ENCODE peak calls at places on chromosomes 6 and 20, in seven cellular contexts. One of them, this sample, is unnamed.

GRCh38 chr20:45092898-45093297 is 8.0 kb downstream of the KCNS1 start:
- DNase-seq in colonic mucosa: no peak
- DNase-seq in lung: no peak
- DNase-seq in lower lobe of right lung: no peak
- DNase-seq in PC-3: no peak
- DNase-seq in hepatocyte: no peak
- DNase-seq in gastrocnemius medialis: no peak
- DNase-seq in this sample: no peak

GRCh38 chr20:9555781-9556180 is 41.4 kb downstream of the LAMP5 start:
- DNase-seq in lower lobe of right lung: no peak
- DNase-seq in hepatocyte: peak; percentile 19
- DNase-seq in PC-3: peak; percentile 97
- DNase-seq in colonic mucosa: no peak
- DNase-seq in gastrocnemius medialis: no peak
- DNase-seq in lung: no peak
- DNase-seq in this sample: no peak

GRCh38 chr6:20060252-20060651 is 152.0 kb downstream of the MBOAT1 start:
- DNase-seq in lower lobe of right lung: no peak
- DNase-seq in colonic mucosa: no peak
- DNase-seq in gastrocnemius medialis: no peak
- DNase-seq in hepatocyte: no peak
- DNase-seq in PC-3: no peak
- DNase-seq in lung: no peak
- DNase-seq in this sample: no peak

GRCh38 chr20:61719691-61720347 is 345.9 kb downstream of the TAF4 start:
- DNase-seq in PC-3: no peak
- DNase-seq in lung: no peak
- DNase-seq in colonic mucosa: no peak
- DNase-seq in gastrocnemius medialis: no peak
- DNase-seq in lower lobe of right lung: no peak
- DNase-seq in hepatocyte: no peak
- DNase-seq in this sample: peak; percentile 52

GRCh38 chr20:35339007-35339406 is 46.8 kb upstream of the FAM83C start:
- DNase-seq in gastrocnemius medialis: no peak
- DNase-seq in lung: no peak
- DNase-seq in hepatocyte: no peak
- DNase-seq in lower lobe of right lung: no peak
- DNase-seq in colonic mucosa: no peak
- DNase-seq in PC-3: peak; percentile 88
- DNase-seq in this sample: no peak

GRCh38 chr20:23668477-23668951 is 20.3 kb downstream of the CST4 start:
- DNase-seq in colonic mucosa: peak; percentile 60
- DNase-seq in gastrocnemius medialis: peak; percentile 56
- DNase-seq in hepatocyte: peak; percentile 82
- DNase-seq in lower lobe of right lung: no peak
- DNase-seq in lung: peak; percentile 66
- DNase-seq in PC-3: peak; percentile 83
- DNase-seq in this sample: no peak

GRCh38 chr20:38764563-38765355 is 16.5 kb downstream of the ACTR5 start:
- DNase-seq in colonic mucosa: no peak
- DNase-seq in lower lobe of right lung: no peak
- DNase-seq in hepatocyte: peak; percentile 86
- DNase-seq in PC-3: peak; percentile 88
- DNase-seq in gastrocnemius medialis: peak; percentile 19
- DNase-seq in lung: no peak
- DNase-seq in this sample: no peak

GRCh38 chr6:118252474-118252873 is 295.6 kb upstream of the PLN start:
- DNase-seq in colonic mucosa: no peak
- DNase-seq in hepatocyte: no peak
- DNase-seq in PC-3: no peak
- DNase-seq in lung: no peak
- DNase-seq in lower lobe of right lung: no peak
- DNase-seq in gastrocnemius medialis: no peak
- DNase-seq in this sample: no peak

GRCh38 chr6:28980797-28981390 is 24.2 kb downstream of the ZNF311 start:
- DNase-seq in PC-3: peak; percentile 90
- DNase-seq in lung: peak; percentile 43
- DNase-seq in gastrocnemius medialis: no peak
- DNase-seq in hepatocyte: peak; percentile 90
- DNase-seq in colonic mucosa: peak; percentile 56
- DNase-seq in lower lobe of right lung: no peak
- DNase-seq in this sample: no peak

GRCh38 chr6:75376347-75377024 is 91.9 kb upstream of the TMEM30A start:
- DNase-seq in lung: no peak
- DNase-seq in colonic mucosa: no peak
- DNase-seq in hepatocyte: no peak
- DNase-seq in gastrocnemius medialis: no peak
- DNase-seq in PC-3: peak; percentile 14
- DNase-seq in lower lobe of right lung: no peak
- DNase-seq in this sample: no peak

GRCh38 chr6:14635195-14635594 is 517.6 kb downstream of the CD83 start:
- DNase-seq in colonic mucosa: no peak
- DNase-seq in PC-3: no peak
- DNase-seq in lung: no peak
- DNase-seq in hepatocyte: no peak
- DNase-seq in gastrocnemius medialis: no peak
- DNase-seq in lower lobe of right lung: no peak
- DNase-seq in this sample: peak; percentile 40

GRCh38 chr6:4402477-4402976 is 267.2 kb upstream of the ECI2 start:
- DNase-seq in colonic mucosa: no peak
- DNase-seq in PC-3: peak; percentile 93
- DNase-seq in gastrocnemius medialis: peak; percentile 91
- DNase-seq in hepatocyte: no peak
- DNase-seq in lung: no peak
- DNase-seq in lower lobe of right lung: no peak
- DNase-seq in this sample: no peak

GRCh38 chr20:62426678-62427077 is 661 bp downstream of the RBBP8NL start:
- DNase-seq in PC-3: peak; percentile 71
- DNase-seq in lung: no peak
- DNase-seq in gastrocnemius medialis: no peak
- DNase-seq in colonic mucosa: peak; percentile 61
- DNase-seq in lower lobe of right lung: peak; percentile 69
- DNase-seq in hepatocyte: peak; percentile 75
- DNase-seq in this sample: no peak

GRCh38 chr20:45016089-45016641 is 49.9 kb downstream of the STK4 start:
- DNase-seq in colonic mucosa: no peak
- DNase-seq in lower lobe of right lung: no peak
- DNase-seq in hepatocyte: peak; percentile 21
- DNase-seq in lung: no peak
- DNase-seq in PC-3: no peak
- DNase-seq in gastrocnemius medialis: no peak
- DNase-seq in this sample: no peak

GRCh38 chr6:82057846-82058554 is 189.5 kb downstream of the IBTK start:
- DNase-seq in lower lobe of right lung: no peak
- DNase-seq in lung: no peak
- DNase-seq in PC-3: no peak
- DNase-seq in gastrocnemius medialis: no peak
- DNase-seq in colonic mucosa: no peak
- DNase-seq in hepatocyte: no peak
- DNase-seq in this sample: no peak

GRCh38 chr6:35071347-35071994 is 69.7 kb downstream of the TCP11 start:
- DNase-seq in colonic mucosa: no peak
- DNase-seq in PC-3: no peak
- DNase-seq in lower lobe of right lung: peak; percentile 17
- DNase-seq in gastrocnemius medialis: no peak
- DNase-seq in lung: no peak
- DNase-seq in hepatocyte: no peak
- DNase-seq in this sample: no peak

GRCh38 chr6:20563377-20563776 is 29.1 kb downstream of the CDKAL1 start:
- DNase-seq in lung: no peak
- DNase-seq in lower lobe of right lung: no peak
- DNase-seq in gastrocnemius medialis: no peak
- DNase-seq in colonic mucosa: no peak
- DNase-seq in PC-3: no peak
- DNase-seq in hepatocyte: no peak
- DNase-seq in this sample: no peak

GRCh38 chr6:36750090-36750489 is 52.5 kb downstream of the RAB44 start:
- DNase-seq in gastrocnemius medialis: no peak
- DNase-seq in lower lobe of right lung: no peak
- DNase-seq in PC-3: no peak
- DNase-seq in colonic mucosa: no peak
- DNase-seq in lung: no peak
- DNase-seq in hepatocyte: no peak
- DNase-seq in this sample: no peak

GRCh38 chr6:110514818-110515217 is 38.4 kb upstream of the SLC22A16 start:
- DNase-seq in lung: no peak
- DNase-seq in colonic mucosa: no peak
- DNase-seq in lower lobe of right lung: no peak
- DNase-seq in gastrocnemius medialis: no peak
- DNase-seq in hepatocyte: no peak
- DNase-seq in PC-3: no peak
- DNase-seq in this sample: no peak

GRCh38 chr6:110513001-110513400 is 36.6 kb upstream of the SLC22A16 start:
- DNase-seq in colonic mucosa: no peak
- DNase-seq in lower lobe of right lung: no peak
- DNase-seq in PC-3: peak; percentile 77
- DNase-seq in hepatocyte: no peak
- DNase-seq in lung: no peak
- DNase-seq in gastrocnemius medialis: no peak
- DNase-seq in this sample: no peak

GRCh38 chr6:110511401-110511800 is 35.0 kb upstream of the SLC22A16 start:
- DNase-seq in colonic mucosa: no peak
- DNase-seq in hepatocyte: no peak
- DNase-seq in lung: no peak
- DNase-seq in gastrocnemius medialis: no peak
- DNase-seq in PC-3: peak; percentile 25
- DNase-seq in lower lobe of right lung: no peak
- DNase-seq in this sample: no peak

GRCh38 chr6:110509617-110510231 is 33.3 kb upstream of the SLC22A16 start:
- DNase-seq in lower lobe of right lung: no peak
- DNase-seq in PC-3: peak; percentile 94
- DNase-seq in hepatocyte: peak; percentile 48
- DNase-seq in lung: no peak
- DNase-seq in gastrocnemius medialis: no peak
- DNase-seq in colonic mucosa: peak; percentile 28
- DNase-seq in this sample: no peak
- H3K27ac ChIP-seq in lower lobe of right lung: no peak overlapping the region
- H3K27ac ChIP-seq in PC-3: peak overlapping the region; percentile 69
- H3K27ac ChIP-seq in hepatocyte: peak overlapping the region; percentile 68
- H3K27ac ChIP-seq in lung: peak overlapping the region; percentile 9
- H3K27ac ChIP-seq in gastrocnemius medialis: no peak overlapping the region
- H3K27ac ChIP-seq in colonic mucosa: no peak overlapping the region
- H3K27ac ChIP-seq in this sample: no peak overlapping the region

DNA sequence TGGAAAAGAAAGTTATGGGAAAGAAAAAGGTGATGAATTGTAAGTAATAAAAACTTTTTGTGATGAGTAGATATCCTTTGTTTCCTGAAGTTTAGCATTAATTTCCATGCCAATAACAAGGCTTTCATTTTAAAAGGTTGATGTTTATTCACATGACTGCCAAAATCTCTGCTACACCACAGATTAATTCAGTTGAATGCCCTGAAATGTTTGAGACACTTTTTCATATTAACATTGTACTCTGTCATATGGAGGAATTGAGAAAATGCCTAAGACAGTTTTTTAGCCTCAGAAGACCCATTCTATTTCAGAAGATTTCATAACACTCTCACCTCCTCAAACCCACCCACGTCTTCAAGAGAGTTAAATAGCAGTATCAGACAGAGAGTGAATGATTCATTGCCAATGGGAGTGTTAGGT is 115.5 kb downstream of the ADGRG6 start:
- DNase-seq in colonic mucosa: no peak
- DNase-seq in hepatocyte: no peak
- DNase-seq in PC-3: no peak
- DNase-seq in lung: no peak
- DNase-seq in gastrocnemius medialis: no peak
- DNase-seq in lower lobe of right lung: no peak
- DNase-seq in this sample: no peak
- H3K36me3 ChIP-seq in colonic mucosa: no peaks in the 10 kb centered on the region
- H3K36me3 ChIP-seq in hepatocyte: no peaks in the 10 kb centered on the region
- H3K36me3 ChIP-seq in PC-3: peaks cover 46% of the 10 kb centered on the region
- H3K36me3 ChIP-seq in lung: no peaks in the 10 kb centered on the region
- H3K36me3 ChIP-seq in gastrocnemius medialis: no peaks in the 10 kb centered on the region
- H3K36me3 ChIP-seq in lower lobe of right lung: peaks cover 8% of the 10 kb centered on the region
- H3K36me3 ChIP-seq in this sample: no peaks in the 10 kb centered on the region

DNA sequence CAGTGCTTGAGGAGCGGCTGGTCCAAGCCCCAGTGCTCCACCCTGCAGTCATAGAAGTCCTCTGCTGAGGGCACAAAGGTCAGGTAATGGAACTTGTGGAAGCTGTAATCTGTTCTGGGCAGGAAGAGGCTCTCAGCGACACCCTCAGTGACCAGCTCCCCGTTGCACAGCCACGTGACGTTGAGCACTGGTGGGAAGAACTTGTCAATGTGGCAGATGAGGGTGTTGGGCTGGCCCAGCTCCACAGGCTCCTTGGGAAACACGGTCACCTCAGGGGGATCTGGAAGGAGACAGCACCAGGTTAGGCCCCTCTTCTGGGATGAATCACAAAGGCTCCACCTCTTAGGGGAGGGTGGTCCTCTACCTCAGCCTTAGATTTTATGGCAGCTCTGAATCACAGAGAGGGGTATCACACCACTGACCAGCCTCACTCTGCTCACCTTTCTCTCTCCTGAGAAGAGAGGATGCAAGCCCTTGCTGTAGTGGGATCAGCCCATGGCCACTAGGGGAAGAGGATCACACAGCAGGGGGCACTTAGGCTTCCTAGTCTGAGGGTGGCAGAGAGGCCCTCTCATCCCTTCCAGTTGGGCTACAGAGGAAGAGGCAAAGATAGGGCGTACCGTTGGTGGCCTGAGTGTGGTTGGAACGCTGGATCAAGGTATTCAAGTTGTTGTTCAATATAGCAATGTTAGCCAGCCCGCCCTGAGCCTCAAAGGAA is 4.3 kb downstream of the HLA-DPA1 start:
- DNase-seq in lower lobe of right lung: no peak
- DNase-seq in lung: no peak
- DNase-seq in hepatocyte: no peak
- DNase-seq in colonic mucosa: no peak
- DNase-seq in gastrocnemius medialis: no peak
- DNase-seq in PC-3: no peak
- DNase-seq in this sample: no peak
- TF ChIP-seq CTCF in lower lobe of right lung: no peak
- TF ChIP-seq CTCF in lung: no peak
- TF ChIP-seq CTCF in hepatocyte: no peak
- TF ChIP-seq CTCF in colonic mucosa: no peak
- TF ChIP-seq CTCF in gastrocnemius medialis: no peak
- TF ChIP-seq CTCF in PC-3: no peak
- TF ChIP-seq CTCF in this sample: no peak

DNA sequence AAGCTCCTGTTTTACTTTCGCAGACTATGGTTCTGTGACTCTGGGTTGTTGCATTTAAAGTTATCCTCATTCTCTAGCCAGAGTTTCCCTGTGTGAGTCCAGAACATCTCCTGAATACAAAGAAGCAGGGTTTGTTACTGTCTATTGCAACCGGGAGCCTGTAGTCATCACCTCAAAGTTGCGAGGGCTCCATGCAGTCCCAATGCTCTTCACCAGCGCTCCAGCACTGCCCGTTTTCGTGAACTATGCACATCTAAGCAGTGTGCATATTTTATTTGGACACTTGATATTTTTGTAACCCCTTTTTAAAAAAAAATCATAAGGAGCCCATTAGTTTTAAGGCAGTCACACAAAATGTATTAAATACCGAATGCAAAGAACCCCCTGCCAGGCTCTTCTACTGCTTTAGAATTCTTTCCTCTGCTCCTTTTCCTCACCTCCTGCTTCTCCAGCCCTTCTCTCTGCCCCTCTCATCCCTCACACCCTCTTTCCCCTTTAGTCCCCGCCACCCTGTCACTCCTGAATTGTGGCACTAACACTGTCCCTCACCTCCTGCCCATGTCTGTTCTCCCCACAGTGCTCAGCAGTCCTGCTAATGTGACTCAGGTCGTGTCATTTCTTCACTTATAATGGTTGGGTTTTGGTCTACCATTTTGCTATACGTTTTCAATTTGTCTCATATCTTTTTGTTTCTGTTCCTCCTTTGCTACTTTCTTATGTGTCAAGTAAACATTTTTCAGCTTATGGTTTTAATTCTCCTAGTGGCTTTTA is 1.1 kb upstream of the HLA-C start:
- DNase-seq in hepatocyte: no peak
- DNase-seq in lower lobe of right lung: no peak
- DNase-seq in lung: no peak
- DNase-seq in PC-3: no peak
- DNase-seq in colonic mucosa: no peak
- DNase-seq in gastrocnemius medialis: no peak
- DNase-seq in this sample: peak; percentile 58
- H3K27ac ChIP-seq in hepatocyte: peak overlapping the region; percentile 95
- H3K27ac ChIP-seq in lower lobe of right lung: peak overlapping the region; percentile 95
- H3K27ac ChIP-seq in lung: peak overlapping the region; percentile 54
- H3K27ac ChIP-seq in PC-3: no peak overlapping the region
- H3K27ac ChIP-seq in colonic mucosa: peak overlapping the region; percentile 98
- H3K27ac ChIP-seq in gastrocnemius medialis: peak overlapping the region; percentile 96
- H3K27ac ChIP-seq in this sample: peak overlapping the region; percentile 98